ENCODE peak calls at places on chromosome 21, in four cellular contexts. One of them, this sample, is unnamed.

GRCh38 chr21:33968998-33969353 is 53.4 kb upstream of the ATP5PO start:
- DNase-seq in H1: no peak
- DNase-seq in upper lobe of left lung: no peak
- DNase-seq in K562: no peak
- DNase-seq in this sample: no peak

GRCh38 chr21:20570824-20571232 is 427.4 kb upstream of the NCAM2 start:
- DNase-seq in K562: peak; percentile 32
- DNase-seq in H1: peak; percentile 73
- DNase-seq in upper lobe of left lung: no peak
- DNase-seq in this sample: no peak

GRCh38 chr21:44856131-44856530 is 17.4 kb downstream of the PTTG1IP start:
- DNase-seq in H1: no peak
- DNase-seq in K562: no peak
- DNase-seq in upper lobe of left lung: no peak
- DNase-seq in this sample: no peak

GRCh38 chr21:29330797-29331196 is 32.1 kb downstream of the BACH1 start:
- DNase-seq in H1: no peak
- DNase-seq in upper lobe of left lung: no peak
- DNase-seq in K562: no peak
- DNase-seq in this sample: no peak

GRCh38 chr21:14686466-14687276 is 140.6 kb upstream of the SAMSN1 start:
- DNase-seq in upper lobe of left lung: no peak
- DNase-seq in H1: no peak
- DNase-seq in K562: no peak
- DNase-seq in this sample: no peak

GRCh38 chr21:17455028-17455353 is 57.9 kb upstream of the CXADR start:
- DNase-seq in K562: no peak
- DNase-seq in upper lobe of left lung: no peak
- DNase-seq in H1: no peak
- DNase-seq in this sample: no peak

GRCh38 chr21:41671859-41672542 is 94.9 kb downstream of the RIPK4 start:
- DNase-seq in upper lobe of left lung: no peak
- DNase-seq in H1: no peak
- DNase-seq in K562: no peak
- DNase-seq in this sample: peak; percentile 40

GRCh38 chr21:44947111-44947929 is 7.5 kb downstream of the SLX9 start:
- DNase-seq in upper lobe of left lung: no peak
- DNase-seq in H1: no peak
- DNase-seq in K562: no peak
- DNase-seq in this sample: peak; percentile 59

GRCh38 chr21:45709127-45709526 is 65.6 kb downstream of the PCBP3 start:
- DNase-seq in K562: no peak
- DNase-seq in H1: no peak
- DNase-seq in upper lobe of left lung: no peak
- DNase-seq in this sample: no peak

GRCh38 chr21:19712441-19712840 is 1285.8 kb upstream of the NCAM2 start:
- DNase-seq in H1: no peak
- DNase-seq in upper lobe of left lung: no peak
- DNase-seq in K562: no peak
- DNase-seq in this sample: no peak

GRCh38 chr21:16002872-16003466 is 273.2 kb downstream of the USP25 start:
- DNase-seq in upper lobe of left lung: no peak
- DNase-seq in H1: no peak
- DNase-seq in K562: no peak
- DNase-seq in this sample: no peak

GRCh38 chr21:34365794-34366193 is 2.0 kb downstream of the KCNE2 start:
- DNase-seq in H1: no peak
- DNase-seq in K562: no peak
- DNase-seq in upper lobe of left lung: no peak
- DNase-seq in this sample: peak; percentile 19

GRCh38 chr21:44448651-44449131 is 6.6 kb upstream of the LRRC3 start:
- DNase-seq in K562: no peak
- DNase-seq in H1: no peak
- DNase-seq in upper lobe of left lung: peak; percentile 13
- DNase-seq in this sample: peak; percentile 53

GRCh38 chr21:33332143-33332542 is 7.4 kb downstream of the IFNAR1 start:
- DNase-seq in K562: peak; percentile 47
- DNase-seq in upper lobe of left lung: no peak
- DNase-seq in H1: no peak
- DNase-seq in this sample: no peak

GRCh38 chr21:44601596-44602473 is 1.4 kb downstream of the KRTAP10-7 start:
- DNase-seq in H1: no peak
- DNase-seq in K562: no peak
- DNase-seq in upper lobe of left lung: no peak
- DNase-seq in this sample: no peak

GRCh38 chr21:27572681-27573080 is 605.8 kb upstream of the ADAMTS5 start:
- DNase-seq in K562: no peak
- DNase-seq in H1: no peak
- DNase-seq in upper lobe of left lung: no peak
- DNase-seq in this sample: no peak

GRCh38 chr21:44083631-44084291 is 23.4 kb upstream of the PWP2 start:
- DNase-seq in K562: no peak
- DNase-seq in upper lobe of left lung: peak; percentile 40
- DNase-seq in H1: no peak
- DNase-seq in this sample: no peak

GRCh38 chr21:17468698-17469097 is 44.1 kb upstream of the CXADR start:
- DNase-seq in H1: no peak
- DNase-seq in K562: no peak
- DNase-seq in upper lobe of left lung: no peak
- DNase-seq in this sample: no peak

GRCh38 chr21:45944601-45945000 is 37.0 kb upstream of the COL6A1 start:
- DNase-seq in H1: no peak
- DNase-seq in upper lobe of left lung: no peak
- DNase-seq in K562: no peak
- DNase-seq in this sample: no peak

GRCh38 chr21:41562101-41563000 is 54.4 kb upstream of the TMPRSS2 start:
- DNase-seq in H1: no peak
- DNase-seq in upper lobe of left lung: peak; percentile 83
- DNase-seq in K562: no peak
- DNase-seq in this sample: no peak

GRCh38 chr21:35394634-35395369 is 345.7 kb upstream of the RUNX1 start:
- DNase-seq in upper lobe of left lung: no peak
- DNase-seq in H1: no peak
- DNase-seq in K562: no peak
- DNase-seq in this sample: no peak

DNA sequence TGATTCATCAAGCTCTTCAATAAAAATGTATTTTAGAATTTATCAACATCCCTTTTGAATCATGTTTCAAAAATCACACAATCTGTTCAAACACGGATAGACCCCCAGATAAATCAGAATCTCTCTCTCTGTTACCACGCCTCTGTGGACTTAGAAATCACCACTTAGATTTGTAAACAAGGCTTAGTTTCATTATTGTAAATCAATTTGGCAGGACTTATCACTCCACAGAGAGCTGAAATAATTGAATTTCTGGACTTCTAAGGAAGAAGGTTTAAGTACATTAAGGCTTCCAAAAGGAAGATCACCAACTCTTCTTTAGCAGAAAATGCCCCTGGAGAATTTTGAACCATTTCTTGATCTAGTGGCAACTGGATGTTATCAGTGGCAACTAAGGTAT is 100.4 kb downstream of the APP start:
- DNase-seq in H1: no peak
- DNase-seq in K562: no peak
- DNase-seq in upper lobe of left lung: no peak
- DNase-seq in this sample: no peak
- TF ChIP-seq EP300 in H1: no peak
- TF ChIP-seq EP300 in K562: no peak
- TF ChIP-seq EP300 in upper lobe of left lung: no peak
- TF ChIP-seq EP300 in this sample: no peak

GRCh38 chr21:37365657-37366487 is 701 bp upstream of the DYRK1A start:
- DNase-seq in H1: no peak
- DNase-seq in upper lobe of left lung: peak; percentile 59
- DNase-seq in K562: no peak
- DNase-seq in this sample: peak; percentile 82
- TF ChIP-seq POLR2A in H1: peak; percentile 88
- TF ChIP-seq POLR2A in upper lobe of left lung: peak; percentile 53
- TF ChIP-seq POLR2A in K562: peak; percentile 81
- TF ChIP-seq POLR2A in this sample: peak; percentile 54

GRCh38 chr21:38308010-38308784 is 51.4 kb downstream of the KCNJ15 start:
- DNase-seq in K562: no peak
- DNase-seq in upper lobe of left lung: no peak
- DNase-seq in H1: no peak
- DNase-seq in this sample: no peak

GRCh38 chr21:38308785-38309119 is 52.0 kb downstream of the KCNJ15 start:
- DNase-seq in upper lobe of left lung: no peak
- DNase-seq in K562: no peak
- DNase-seq in H1: no peak
- DNase-seq in this sample: no peak

GRCh38 chr21:38303300-38303699 is 46.5 kb downstream of the KCNJ15 start:
- DNase-seq in K562: no peak
- DNase-seq in upper lobe of left lung: no peak
- DNase-seq in H1: no peak
- DNase-seq in this sample: peak; percentile 78

GRCh38 chr21:38306833-38307232 is 50.0 kb downstream of the KCNJ15 start:
- DNase-seq in upper lobe of left lung: no peak
- DNase-seq in H1: no peak
- DNase-seq in K562: no peak
- DNase-seq in this sample: no peak

GRCh38 chr21:38306407-38306806 is 49.6 kb downstream of the KCNJ15 start:
- DNase-seq in K562: no peak
- DNase-seq in H1: no peak
- DNase-seq in upper lobe of left lung: no peak
- DNase-seq in this sample: no peak
- TF ChIP-seq EP300 in K562: no peak
- TF ChIP-seq EP300 in H1: no peak
- TF ChIP-seq EP300 in upper lobe of left lung: no peak
- TF ChIP-seq EP300 in this sample: no peak

DNA sequence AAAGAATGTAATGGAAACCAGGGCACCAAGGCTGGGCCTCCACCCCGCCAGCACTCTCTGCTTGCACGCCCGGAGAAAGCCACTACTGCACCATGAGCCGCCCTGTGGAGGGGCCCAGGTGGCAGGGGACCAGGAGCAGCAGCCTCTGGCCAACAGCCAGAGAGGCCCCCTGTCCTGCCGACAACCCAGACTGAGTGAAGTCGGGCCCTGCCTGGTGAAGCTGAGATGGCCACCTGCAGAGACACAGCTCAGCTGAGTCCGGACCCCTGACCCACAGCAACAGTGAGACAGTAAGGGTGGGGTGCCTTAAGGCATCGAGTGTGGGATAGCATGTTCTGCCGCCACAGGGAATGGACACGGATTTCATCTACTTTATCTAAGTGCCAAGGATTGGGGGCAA is 28.9 kb downstream of the WDR4 start:
- DNase-seq in K562: no peak
- DNase-seq in upper lobe of left lung: no peak
- DNase-seq in H1: no peak
- DNase-seq in this sample: no peak
- TF ChIP-seq POLR2A in K562: peak; percentile 51
- TF ChIP-seq POLR2A in upper lobe of left lung: no peak
- TF ChIP-seq POLR2A in H1: no peak
- TF ChIP-seq POLR2A in this sample: no peak

GRCh38 chr21:38234395-38235142 is 22.2 kb upstream of the KCNJ15 start:
- DNase-seq in H1: no peak
- DNase-seq in K562: no peak
- DNase-seq in upper lobe of left lung: peak; percentile 66
- DNase-seq in this sample: no peak
- TF ChIP-seq EP300 in H1: no peak
- TF ChIP-seq EP300 in K562: no peak
- TF ChIP-seq EP300 in upper lobe of left lung: no peak
- TF ChIP-seq EP300 in this sample: no peak

GRCh38 chr21:37264808-37265207 is 2.3 kb downstream of the VPS26C start:
- DNase-seq in K562: no peak
- DNase-seq in upper lobe of left lung: no peak
- DNase-seq in H1: no peak
- DNase-seq in this sample: no peak

GRCh38 chr21:37269481-37269880 is 2.3 kb upstream of the VPS26C start:
- DNase-seq in H1: no peak
- DNase-seq in K562: no peak
- DNase-seq in upper lobe of left lung: no peak
- DNase-seq in this sample: no peak

GRCh38 chr21:37268186-37268503 is 1.0 kb upstream of the VPS26C start:
- DNase-seq in H1: no peak
- DNase-seq in K562: no peak
- DNase-seq in upper lobe of left lung: no peak
- DNase-seq in this sample: no peak

GRCh38 chr21:37266515-37267221 is 466 bp downstream of the VPS26C start:
- DNase-seq in upper lobe of left lung: peak; percentile 60
- DNase-seq in K562: peak; percentile 42
- DNase-seq in H1: no peak
- DNase-seq in this sample: peak; percentile 77

DNA sequence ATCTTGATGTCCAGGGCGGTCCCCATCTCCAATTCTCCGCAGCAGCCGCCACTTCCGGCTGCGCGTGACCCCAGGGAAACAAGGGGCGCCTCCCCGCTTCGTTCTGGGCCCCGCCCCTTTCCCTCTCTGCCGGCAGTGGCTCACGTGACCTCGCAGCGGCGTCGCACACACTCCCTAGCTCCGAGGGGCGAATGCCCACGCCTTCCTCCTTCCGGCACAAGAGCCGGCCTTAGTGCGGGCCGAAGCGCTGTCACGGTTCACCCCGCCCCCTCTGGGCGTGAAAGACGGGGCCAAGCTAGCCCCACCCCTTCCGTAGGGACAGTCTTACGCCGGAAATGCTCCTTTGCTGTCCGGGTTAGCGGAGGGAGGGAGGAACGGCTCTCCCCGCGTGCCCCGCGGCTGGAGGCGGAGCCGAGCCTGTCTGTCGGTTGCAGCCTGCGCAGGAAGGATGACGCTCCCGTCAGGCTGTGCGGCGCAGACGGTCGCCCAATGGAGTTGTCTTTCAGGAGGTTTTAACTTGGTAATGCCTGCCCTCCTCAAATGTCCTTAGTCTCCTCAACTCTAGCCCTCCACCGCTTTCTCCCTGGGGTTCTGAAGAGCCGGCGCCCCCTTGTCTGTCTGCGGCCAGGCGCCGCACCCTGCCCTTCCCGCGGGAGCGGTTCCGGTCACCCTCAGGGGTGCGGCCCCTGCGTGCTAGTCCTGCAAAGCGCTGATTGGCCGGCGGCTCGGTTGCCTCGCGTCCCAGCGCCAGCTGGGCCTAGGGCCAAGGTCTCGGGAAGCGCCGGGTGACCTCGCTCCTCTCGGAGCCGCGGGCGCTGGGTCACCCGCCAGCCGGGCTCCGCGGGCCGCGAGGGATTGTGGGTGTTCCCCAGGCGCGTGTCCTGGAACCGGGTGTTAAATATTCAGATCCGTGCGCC is at the start of gene VPS26C:
- DNase-seq in H1: peak; percentile 99
- DNase-seq in upper lobe of left lung: peak; percentile 99
- DNase-seq in K562: peak; percentile 96
- DNase-seq in this sample: peak; percentile 99
- TF ChIP-seq POLR2A in H1: peak; percentile 89
- TF ChIP-seq POLR2A in upper lobe of left lung: peak; percentile 77
- TF ChIP-seq POLR2A in K562: peak; percentile 99
- TF ChIP-seq POLR2A in this sample: peak; percentile 65

GRCh38 chr21:38819719-38820147 is 14.0 kb downstream of the ETS2 start:
- DNase-seq in H1: no peak
- DNase-seq in K562: no peak
- DNase-seq in upper lobe of left lung: peak; percentile 82
- DNase-seq in this sample: no peak
- TF ChIP-seq EP300 in H1: no peak
- TF ChIP-seq EP300 in K562: no peak
- TF ChIP-seq EP300 in upper lobe of left lung: peak; percentile 78
- TF ChIP-seq EP300 in this sample: no peak